ENCODE peak calls at places on chromosomes 4 and X, in nine cellular contexts. Q is uterus, L is foreskin keratinocyte, P is AG04450, I is heart right ventricle, G is PC-3, X is H9, T is heart left ventricle, A is upper lobe of right lung. F is an unnamed sample. For H3K27me3, the result is how much of the 10 kb centered on the place peaks cover.

GRCh38 chr4:47075241-47075640 is 43.9 kb downstream of the GABRB1 start:
- DNase-seq in Q (no peak), L (peak), P (no peak), I (no peak), G (peak), X (no peak), T (no peak), A (no peak), F (no peak)

GRCh38 chrX:19751068-19751467 is 136.3 kb downstream of the SH3KBP1 start:
- DNase-seq in Q (no peak), L (no peak), P (no peak), I (no peak), G (peak), X (no peak), T (no peak), A (no peak), F (no peak)

GRCh38 chr4:37644962-37645361 is 41.2 kb downstream of the RELL1 start:
- DNase-seq in Q (no peak), L (no peak), P (peak), I (no peak), G (no peak), X (no peak), T (no peak), A (no peak), F (no peak)

GRCh38 chr4:65416875-65417274 is 253.4 kb downstream of the EPHA5 start:
- DNase-seq in Q (no peak), L (no peak), P (no peak), I (peak), G (peak), X (peak), T (peak), A (no peak), F (no peak)

GRCh38 chr4:101649790-101650450 is 140.6 kb upstream of the BANK1 start:
- DNase-seq in Q (no peak), L (peak), P (no peak), I (no peak), G (no peak), X (no peak), T (no peak), A (no peak), F (no peak)

GRCh38 chr4:6446130-6446482 is 26.3 kb downstream of the PPP2R2C start:
- DNase-seq in Q (no peak), L (no peak), P (no peak), I (no peak), G (no peak), X (no peak), T (no peak), A (no peak), F (no peak)

GRCh38 chr4:7837597-7838135 is 102.0 kb downstream of the AFAP1 start:
- DNase-seq in Q (no peak), L (no peak), P (no peak), I (no peak), G (no peak), X (no peak), T (no peak), A (no peak), F (no peak)

GRCh38 chr4:145177511-145177905 is 2.9 kb downstream of the OTUD4 start:
- DNase-seq in Q (peak), L (peak), P (no peak), I (peak), G (peak), X (no peak), T (no peak), A (no peak), F (no peak)

GRCh38 chr4:74334636-74335035 is 26.4 kb downstream of the EPGN start:
- DNase-seq in Q (no peak), L (no peak), P (no peak), I (no peak), G (no peak), X (no peak), T (no peak), A (no peak), F (no peak)

DNA sequence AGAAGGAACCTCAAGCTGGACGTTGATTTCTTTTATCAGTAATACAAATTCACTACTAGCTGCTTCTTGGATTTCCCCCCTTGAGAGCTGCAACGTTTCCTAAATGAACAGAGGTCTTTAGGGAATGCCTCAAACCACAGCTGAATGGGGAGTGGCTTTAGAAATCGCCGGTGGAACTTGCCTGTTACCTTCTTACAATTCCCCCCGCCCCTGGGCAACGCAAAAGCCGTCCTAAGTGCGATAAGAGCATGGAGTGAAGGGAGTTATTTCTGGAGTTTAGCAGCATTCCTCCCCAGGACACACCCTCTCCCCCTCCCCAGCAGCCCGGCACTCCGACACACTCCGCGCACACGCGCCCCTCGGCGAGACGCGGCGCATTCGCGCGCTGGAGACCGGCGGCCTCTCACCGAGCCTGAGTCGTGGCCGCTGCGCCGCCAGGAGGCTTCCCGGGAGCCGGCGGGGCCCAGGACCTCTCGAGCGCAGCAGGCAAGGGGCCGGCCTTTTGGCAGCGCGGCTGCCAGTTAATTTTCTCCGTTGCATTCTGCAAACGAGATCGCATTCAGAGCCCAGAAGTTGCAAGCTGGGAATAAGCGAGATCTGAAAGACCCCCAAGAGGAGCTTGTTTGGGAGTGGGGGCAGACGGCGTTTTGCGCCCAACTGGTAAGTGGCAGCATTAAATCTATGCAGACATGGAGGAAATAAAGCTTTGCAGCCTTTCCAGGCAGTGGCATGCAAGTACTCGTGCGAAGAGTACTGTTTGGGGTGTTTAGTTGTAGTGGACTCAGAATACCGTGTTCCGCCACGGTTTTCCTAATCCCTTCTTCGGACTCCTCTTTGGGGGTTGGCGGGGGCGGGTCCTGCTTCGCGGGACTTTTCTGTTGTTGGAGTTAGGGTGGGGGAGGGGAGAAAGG is 134.6 kb downstream of the PALLD start:
- DNase-seq in Q (peak), L (peak), P (no peak), I (peak), G (peak), X (peak), T (peak), A (peak), F (no peak)
- H3K27ac ChIP-seq in Q (peak), L (peak), P (peak), I (peak), G (peak), X (no peak), T (peak), A (peak), F (no peak)

GRCh38 chr4:153207561-153207960 is 3.3 kb downstream of the TRIM2 start:
- DNase-seq in Q (peak), L (no peak), P (no peak), I (peak), G (peak), X (peak), T (peak), A (no peak), F (no peak)
- TF ChIP-seq CTCF in Q (peak), L (peak), P (peak), I (peak), G (peak), X (peak), T (peak), A (peak), F (no peak)

GRCh38 chrX:105880491-105880890 is 58.2 kb downstream of the NRK start:
- DNase-seq in Q (no peak), L (no peak), P (no peak), I (no peak), G (no peak), X (no peak), T (no peak), A (no peak), F (no peak)
- H3K27me3 ChIP-seq in Q (under half), L (under half), P (under half), I (under half), G (under half), X (under half), T (under half), A (under half), F (under half)

DNA sequence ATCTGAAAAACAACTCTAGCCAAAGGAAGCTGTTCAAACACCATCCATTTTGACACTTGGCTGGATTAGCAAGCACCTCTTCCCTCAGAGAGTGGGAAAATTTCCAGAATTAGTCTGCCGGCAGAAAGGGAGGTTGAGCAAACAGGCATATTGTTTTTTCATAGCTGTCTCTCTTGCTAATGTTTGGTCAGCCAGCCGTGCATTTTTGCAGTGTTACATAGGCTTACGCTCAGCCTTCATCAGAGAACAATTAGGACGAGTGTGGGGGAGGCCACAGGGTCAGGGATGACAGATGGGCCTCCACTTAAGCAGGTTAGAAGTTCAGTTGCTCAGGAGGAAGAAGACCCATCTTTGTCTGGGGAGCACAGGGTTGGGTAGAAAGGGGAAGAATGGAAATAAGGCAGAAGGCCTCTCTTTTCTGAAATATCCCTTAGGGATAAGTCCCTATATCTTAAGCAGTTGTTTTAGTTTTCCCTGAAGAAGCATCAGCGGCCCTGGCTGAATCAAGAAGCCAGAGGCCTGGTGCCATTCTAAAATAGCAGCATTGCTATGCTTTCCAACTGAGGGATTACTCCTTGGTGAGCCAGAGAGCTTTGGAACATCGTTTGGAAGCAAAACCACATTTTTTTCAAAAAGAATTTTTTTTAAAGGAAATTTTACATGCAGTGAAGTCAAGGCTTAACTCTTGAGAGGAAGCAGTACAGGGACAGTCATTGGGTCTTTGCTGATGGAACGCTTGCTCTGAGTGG is 118.7 kb downstream of the SMIM20 start:
- DNase-seq in Q (peak), L (no peak), P (peak), I (no peak), G (peak), X (no peak), T (no peak), A (no peak), F (no peak)
- H3K27ac ChIP-seq in Q (peak), L (no peak), P (peak), I (no peak), G (peak), X (no peak), T (peak), A (peak), F (no peak)

GRCh38 chrX:135170468-135170867 is 730 bp downstream of the CT55 start:
- DNase-seq in Q (no peak), L (no peak), P (no peak), I (no peak), G (no peak), X (no peak), T (no peak), A (no peak), F (no peak)

GRCh38 chrX:135168533-135168932 is 2.7 kb downstream of the CT55 start:
- DNase-seq in Q (no peak), L (no peak), P (no peak), I (no peak), G (no peak), X (no peak), T (no peak), A (no peak), F (no peak)

DNA sequence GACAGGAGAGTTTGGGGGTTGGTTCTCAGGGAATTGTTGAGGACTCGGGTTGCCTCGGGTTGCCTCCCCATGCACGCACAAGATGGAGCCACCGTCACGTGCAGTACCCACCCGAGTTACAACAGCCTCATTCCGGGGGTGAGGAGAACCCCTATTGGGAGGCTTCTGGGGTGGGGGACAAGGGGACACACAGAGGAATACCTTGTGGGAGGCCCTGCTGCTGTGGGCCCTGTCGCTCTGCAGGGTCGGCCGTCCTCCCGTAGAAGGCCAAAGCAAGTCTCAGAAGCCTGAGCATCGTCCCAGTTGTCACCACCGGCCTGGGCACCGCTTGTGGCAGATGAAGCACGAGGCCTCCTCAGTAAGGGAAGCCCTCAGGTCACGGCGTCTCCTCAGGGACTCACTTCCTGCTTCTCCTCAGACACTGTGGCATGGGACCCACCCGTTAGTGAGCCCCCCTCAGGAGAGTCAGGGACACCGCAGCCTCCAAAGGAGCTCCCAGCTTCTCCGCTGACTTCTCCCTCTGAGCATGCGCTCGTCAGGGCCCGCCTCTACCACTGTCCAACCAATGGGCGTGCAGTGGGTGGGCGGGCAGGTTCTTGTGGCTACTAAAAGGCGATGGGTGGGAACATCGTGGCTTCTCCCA is at the start of gene CT55:
- DNase-seq in Q (no peak), L (no peak), P (no peak), I (no peak), G (no peak), X (peak), T (no peak), A (no peak), F (no peak)
- TF ChIP-seq CTCF in Q (no peak), L (no peak), P (no peak), I (no peak), G (no peak), X (peak), T (no peak), A (no peak), F (no peak)

GRCh38 chrX:108735680-108736508 is 469 bp downstream of the IRS4 start:
- DNase-seq in Q (no peak), L (no peak), P (no peak), I (no peak), G (no peak), X (no peak), T (no peak), A (peak), F (no peak)

GRCh38 chrX:108735087-108735679 is 1.2 kb downstream of the IRS4 start:
- DNase-seq in Q (no peak), L (no peak), P (no peak), I (no peak), G (no peak), X (peak), T (peak), A (peak), F (no peak)

GRCh38 chrX:108736509-108737479 is at the start of gene IRS4:
- DNase-seq in Q (peak), L (no peak), P (no peak), I (no peak), G (peak), X (peak), T (peak), A (no peak), F (no peak)

GRCh38 chrX:108740299-108740774 is 4.0 kb upstream of the IRS4 start:
- DNase-seq in Q (no peak), L (no peak), P (no peak), I (no peak), G (no peak), X (no peak), T (no peak), A (no peak), F (no peak)

DNA sequence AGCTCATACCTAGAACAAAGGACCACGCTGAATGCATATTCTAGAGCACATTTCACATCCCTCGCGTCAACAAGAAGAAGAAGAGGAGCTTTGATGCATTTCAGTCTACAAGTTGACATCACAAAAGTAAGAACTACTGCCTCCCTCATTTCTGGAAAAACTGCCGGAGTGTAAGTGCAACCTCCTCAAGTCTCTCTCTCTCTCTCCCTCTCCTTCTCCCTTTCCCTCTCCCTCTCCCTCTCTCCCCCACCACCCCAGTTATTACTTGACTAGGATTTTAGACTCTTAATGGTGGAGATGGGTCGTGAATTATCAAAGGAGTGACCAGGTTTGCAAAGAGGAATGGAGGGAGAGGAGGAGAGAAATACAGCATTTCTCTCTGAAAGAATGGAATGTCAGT is 1.4 kb upstream of the IRS4 start:
- DNase-seq in Q (no peak), L (no peak), P (no peak), I (no peak), G (no peak), X (no peak), T (no peak), A (no peak), F (no peak)
- H3K27me3 ChIP-seq in Q (under half), L (half or more), P (under half), I (under half), G (half or more), X (under half), T (under half), A (under half), F (under half)

GRCh38 chrX:22095306-22095705 is 63.2 kb downstream of the PHEX start:
- DNase-seq in Q (peak), L (no peak), P (no peak), I (peak), G (no peak), X (no peak), T (no peak), A (no peak), F (no peak)
- H3K27ac ChIP-seq in Q (peak), L (no peak), P (no peak), I (no peak), G (no peak), X (no peak), T (no peak), A (no peak), F (no peak)

GRCh38 chr4:76723373-76723772 is 174.6 kb downstream of the SOWAHB start:
- DNase-seq in Q (no peak), L (no peak), P (no peak), I (no peak), G (peak), X (no peak), T (no peak), A (no peak), F (no peak)
- TF ChIP-seq CTCF in Q (no peak), L (peak), P (peak), I (no peak), G (peak), X (no peak), T (no peak), A (no peak), F (no peak)